ENCODE peak calls at places on chromosome 6, in six cellular contexts. M, F, B, J, G and L are unnamed samples.

GRCh38 chr6:134870677-134871498 is 79.0 kb downstream of the ALDH8A1 start:
- DNase-seq in G (no peak), M (no peak), B (no peak), F (no peak), J (no peak), L (no peak)

GRCh38 chr6:155291291-155291690 is 23.0 kb downstream of the TFB1M start:
- DNase-seq in G (no peak), M (no peak), F (no peak), J (no peak), B (no peak), L (no peak)

GRCh38 chr6:98836962-98837944 is 2.9 kb downstream of the POU3F2 start:
- DNase-seq in M (no peak), B (no peak), F (no peak), J (no peak), G (peak; percentile 23), L (no peak)

GRCh38 chr6:45423901-45424627 is 46.3 kb upstream of the SUPT3H start:
- DNase-seq in B (peak; percentile 36), G (peak; percentile 11), F (peak; percentile 42), J (no peak), M (peak; percentile 22), L (no peak)

GRCh38 chr6:158131926-158132325 is 36.1 kb downstream of the SERAC1 start:
- DNase-seq in G (no peak), F (no peak), M (no peak), J (no peak), B (no peak), L (no peak)

GRCh38 chr6:273441-274111 is 18.7 kb upstream of the DUSP22 start:
- DNase-seq in F (no peak), G (no peak), B (no peak), M (no peak), J (no peak), L (no peak)

GRCh38 chr6:54813901-54814300 is 32.7 kb upstream of the FAM83B start:
- DNase-seq in G (no peak), F (no peak), M (no peak), J (no peak), B (no peak), L (no peak)

GRCh38 chr6:42028234-42029061 is 21.9 kb upstream of the TAF8 start:
- DNase-seq in B (no peak), M (no peak), G (no peak), F (no peak), J (no peak), L (no peak)

GRCh38 chr6:83378621-83379388 is 52.0 kb downstream of the ME1 start:
- DNase-seq in G (no peak), B (no peak), J (no peak), F (no peak), M (no peak), L (no peak)

GRCh38 chr6:160005861-160006540 is 37.1 kb downstream of the IGF2R start:
- DNase-seq in F (no peak), G (no peak), B (no peak), M (peak; percentile 47), J (no peak), L (no peak)

GRCh38 chr6:164991573-164991972 is 317.8 kb downstream of the C6orf118 start:
- DNase-seq in J (no peak), B (no peak), F (no peak), G (no peak), M (no peak), L (no peak)

DNA sequence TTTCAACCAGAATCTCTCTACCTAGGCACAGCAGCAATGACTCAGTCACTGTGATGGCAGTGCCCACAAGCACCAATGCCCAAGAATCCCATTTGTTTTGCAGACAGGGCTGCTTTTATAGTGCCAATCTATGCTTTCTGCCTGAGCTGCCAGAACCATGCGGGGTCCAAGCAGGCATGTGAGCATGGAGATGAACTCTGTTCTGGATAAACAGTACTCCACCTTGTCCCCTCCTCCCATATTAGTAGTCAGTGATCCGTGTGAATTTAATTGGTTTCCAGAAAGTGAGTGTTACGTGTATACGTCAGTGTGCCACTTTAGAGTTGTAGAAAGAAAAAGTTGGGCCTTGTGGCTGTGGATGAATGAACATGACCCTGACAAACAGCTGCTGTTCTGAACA is 79.4 kb downstream of the SASH1 start:
- DNase-seq in G (no peak), M (no peak), J (no peak), F (no peak), B (no peak), L (no peak)
- H3K27me3 ChIP-seq in G (no peaks in the 10 kb centered on the region), M (no peaks in the 10 kb centered on the region), J (no peaks in the 10 kb centered on the region), F (no peaks in the 10 kb centered on the region), B (no peaks in the 10 kb centered on the region), L (no peaks in the 10 kb centered on the region)

GRCh38 chr6:105594821-105595220 is 191.9 kb upstream of the PREP start:
- DNase-seq in J (no peak), B (no peak), G (no peak), M (no peak), F (no peak), L (no peak)
- H3K27me3 ChIP-seq in J (no peaks in the 10 kb centered on the region), B (no peaks in the 10 kb centered on the region), G (no peaks in the 10 kb centered on the region), M (no peaks in the 10 kb centered on the region), F (no peaks in the 10 kb centered on the region), L (no peaks in the 10 kb centered on the region)

GRCh38 chr6:166127624-166128472 is 39.8 kb downstream of the TBXT start:
- DNase-seq in G (no peak), F (no peak), J (no peak), B (no peak), M (no peak), L (no peak)
- H3K27me3 ChIP-seq in G (no peaks in the 10 kb centered on the region), F (no peaks in the 10 kb centered on the region), J (peaks cover 6% of the 10 kb centered on the region), B (peaks cover 22% of the 10 kb centered on the region), M (peaks cover 73% of the 10 kb centered on the region), L (no peaks in the 10 kb centered on the region)

GRCh38 chr6:3228791-3229565 is 1.5 kb upstream of the TUBB2B start:
- DNase-seq in B (no peak), M (no peak), F (no peak), G (peak; percentile 77), J (peak; percentile 34), L (no peak)
- H3K27me3 ChIP-seq in B (peaks cover 82% of the 10 kb centered on the region), M (peaks cover 82% of the 10 kb centered on the region), F (peaks cover 37% of the 10 kb centered on the region), G (no peaks in the 10 kb centered on the region), J (peaks cover 73% of the 10 kb centered on the region), L (peaks cover 28% of the 10 kb centered on the region)

DNA sequence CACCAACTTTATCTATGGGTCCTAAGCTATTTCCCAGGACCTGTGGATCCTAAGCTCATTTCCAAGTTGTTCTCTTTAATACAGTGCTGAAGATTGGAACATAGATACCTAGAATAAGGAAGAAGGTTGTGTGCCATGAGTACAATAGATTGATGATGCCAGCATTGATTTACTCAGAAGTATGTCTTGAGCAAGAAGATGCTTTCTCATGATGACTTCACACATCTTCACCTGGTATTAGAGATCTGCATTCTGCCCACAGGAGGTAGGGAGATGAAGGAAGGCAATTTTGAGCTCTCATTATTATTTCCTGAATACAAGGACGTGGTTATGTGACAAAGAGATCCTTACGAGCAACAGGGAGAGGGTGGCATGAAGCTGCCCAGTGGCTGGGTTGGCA is 20.0 kb upstream of the ZNF165 start:
- DNase-seq in J (no peak), B (no peak), G (no peak), M (no peak), F (no peak), L (no peak)
- H3K27me3 ChIP-seq in J (peaks cover 25% of the 10 kb centered on the region), B (peaks cover 19% of the 10 kb centered on the region), G (no peaks in the 10 kb centered on the region), M (peaks cover 53% of the 10 kb centered on the region), F (no peaks in the 10 kb centered on the region), L (no peaks in the 10 kb centered on the region)

DNA sequence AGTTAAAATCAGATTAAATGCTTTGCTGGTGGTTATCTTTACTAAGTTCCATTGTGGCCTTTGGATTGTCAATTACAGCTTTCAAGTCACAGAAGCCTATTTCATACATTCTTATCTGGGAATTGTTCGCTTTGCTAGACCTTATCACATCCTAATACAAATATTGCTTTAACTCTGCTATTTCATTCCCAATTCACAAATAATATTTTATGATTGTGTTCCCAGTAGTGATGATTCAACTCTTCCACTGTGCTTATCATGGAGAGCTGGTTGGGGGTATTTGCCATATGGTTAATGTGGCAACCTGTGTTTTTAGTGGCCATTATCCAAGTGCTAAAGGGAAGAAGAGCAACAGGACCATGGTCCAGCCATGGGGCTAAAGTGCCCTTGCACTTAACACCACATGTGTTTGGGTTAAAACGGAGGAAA is 72.9 kb upstream of the GLP1R start:
- DNase-seq in G (no peak), J (no peak), B (no peak), M (no peak), F (no peak), L (no peak)
- H3K27me3 ChIP-seq in G (no peaks in the 10 kb centered on the region), J (peaks cover 12% of the 10 kb centered on the region), B (peaks cover 31% of the 10 kb centered on the region), M (peaks cover 33% of the 10 kb centered on the region), F (no peaks in the 10 kb centered on the region), L (no peaks in the 10 kb centered on the region)

GRCh38 chr6:16092140-16092539 is 36.7 kb upstream of the MYLIP start:
- DNase-seq in M (no peak), B (no peak), J (no peak), G (no peak), F (no peak), L (no peak)
- H3K27me3 ChIP-seq in M (no peaks in the 10 kb centered on the region), B (no peaks in the 10 kb centered on the region), J (no peaks in the 10 kb centered on the region), G (no peaks in the 10 kb centered on the region), F (no peaks in the 10 kb centered on the region), L (no peaks in the 10 kb centered on the region)